ENCODE peak calls at places on chromosomes 2 and 18, in five cellular contexts. T is lower leg skin, J is body of pancreas, G is K562, S is HepG2. E is an unnamed sample.

GRCh38 chr18:53416985-53417384 is 807.5 kb downstream of the MBD2 start:
- DNase-seq in T (no peak), J (no peak), G (no peak), S (no peak), E (no peak)

GRCh38 chr18:66013976-66014375 is 263.2 kb downstream of the CDH7 start:
- DNase-seq in T (no peak), J (no peak), G (no peak), S (no peak), E (no peak)

GRCh38 chr18:62165583-62165982 is 21.3 kb downstream of the PIGN start:
- DNase-seq in T (no peak), J (no peak), G (no peak), S (no peak), E (no peak)

GRCh38 chr18:6146309-6146661 is 251.0 kb upstream of the TMEM200C start:
- DNase-seq in T (no peak), J (no peak), G (no peak), S (no peak), E (no peak)

GRCh38 chr2:129936334-129936934 is 43.0 kb upstream of the RAB6C start:
- DNase-seq in T (peak; percentile 90), J (peak; percentile 67), G (peak; percentile 40), S (peak; percentile 54), E (no peak)

GRCh38 chr18:48535956-48536355 is 2.9 kb upstream of the CTIF start:
- DNase-seq in T (peak; percentile 63), J (no peak), G (no peak), S (no peak), E (no peak)

GRCh38 chr2:44257781-44258180 is 17.5 kb upstream of the SLC3A1 start:
- DNase-seq in T (no peak), J (no peak), G (no peak), S (no peak), E (no peak)

GRCh38 chr18:63626431-63626830 is 17.6 kb downstream of the SERPINB4 start:
- DNase-seq in T (no peak), J (no peak), G (no peak), S (no peak), E (no peak)

GRCh38 chr2:235951980-235952379 is 216.2 kb downstream of the GBX2 start:
- DNase-seq in T (no peak), J (no peak), G (no peak), S (no peak), E (no peak)

GRCh38 chr2:79638410-79638809 is 125.6 kb downstream of the CTNNA2 start:
- DNase-seq in T (no peak), J (no peak), G (no peak), S (no peak), E (no peak)

GRCh38 chr2:620456-621302 is 56.5 kb downstream of the TMEM18 start:
- DNase-seq in T (peak; percentile 57), J (no peak), G (no peak), S (no peak), E (no peak)

GRCh38 chr2:193668557-193669323 is 1474.0 kb upstream of the TMEFF2 start:
- DNase-seq in T (no peak), J (no peak), G (no peak), S (no peak), E (no peak)

GRCh38 chr2:222774941-222775340 is 85.9 kb upstream of the ACSL3 start:
- DNase-seq in T (no peak), J (no peak), G (no peak), S (peak; percentile 32), E (no peak)

GRCh38 chr2:46434851-46435273 is 44.5 kb upstream of the TMEM247 start:
- DNase-seq in T (no peak), J (no peak), G (no peak), S (peak; percentile 88), E (no peak)

GRCh38 chr2:25213229-25213628 is 44.8 kb upstream of the POMC start:
- DNase-seq in T (no peak), J (no peak), G (no peak), S (no peak), E (no peak)

GRCh38 chr2:227370791-227371312 is 8.3 kb downstream of the TM4SF20 start:
- DNase-seq in T (no peak), J (no peak), G (no peak), S (peak; percentile 33), E (no peak)
- TF ChIP-seq POLR2A in T (no peak), J (no peak), G (no peak), S (no peak), E (no peak)

GRCh38 chr2:106876699-106877098 is 9.3 kb downstream of the ST6GAL2 start:
- DNase-seq in T (peak; percentile 14), J (no peak), G (no peak), S (no peak), E (no peak)

GRCh38 chr2:106882658-106883057 is 3.3 kb downstream of the ST6GAL2 start:
- DNase-seq in T (peak; percentile 46), J (no peak), G (no peak), S (no peak), E (no peak)

GRCh38 chr2:106878206-106878605 is 7.8 kb downstream of the ST6GAL2 start:
- DNase-seq in T (peak; percentile 60), J (no peak), G (no peak), S (no peak), E (no peak)
- TF ChIP-seq POLR2A in T (no peak), J (no peak), G (no peak), S (no peak), E (no peak)

GRCh38 chr2:191690327-191690726 is 12.4 kb downstream of the NABP1 start:
- DNase-seq in T (no peak), J (no peak), G (no peak), S (no peak), E (no peak)
- TF ChIP-seq POLR2A in T (no peak), J (no peak), G (no peak), S (no peak), E (no peak)

GRCh38 chr2:37619230-37619956 is 52.0 kb downstream of the CDC42EP3 start:
- DNase-seq in T (no peak), J (no peak), G (no peak), S (no peak), E (no peak)

GRCh38 chr2:37615808-37616673 is 55.4 kb downstream of the CDC42EP3 start:
- DNase-seq in T (peak; percentile 90), J (no peak), G (no peak), S (no peak), E (no peak)

GRCh38 chr2:37618326-37618725 is 53.1 kb downstream of the CDC42EP3 start:
- DNase-seq in T (no peak), J (no peak), G (no peak), S (no peak), E (no peak)

GRCh38 chr2:37616674-37616999 is 54.8 kb downstream of the CDC42EP3 start:
- DNase-seq in T (no peak), J (no peak), G (peak; percentile 41), S (no peak), E (no peak)

GRCh38 chr2:37617119-37617892 is 54.1 kb downstream of the CDC42EP3 start:
- DNase-seq in T (no peak), J (no peak), G (no peak), S (no peak), E (no peak)
- TF ChIP-seq POLR2A in T (no peak), J (no peak), G (no peak), S (no peak), E (no peak)

GRCh38 chr2:109061736-109062557 is 67.1 kb upstream of the SH3RF3 start:
- DNase-seq in T (peak; percentile 72), J (no peak), G (no peak), S (no peak), E (no peak)
- TF ChIP-seq POLR2A in T (no peak), J (no peak), G (no peak), S (no peak), E (no peak)

GRCh38 chr2:234494361-234495075 is 2.4 kb downstream of the ARL4C start:
- DNase-seq in T (peak; percentile 71), J (no peak), G (no peak), S (no peak), E (peak; percentile 53)
- TF ChIP-seq POLR2A in T (no peak), J (no peak), G (no peak), S (no peak), E (no peak)

GRCh38 chr2:64525323-64525625 is 1.1 kb downstream of the AFTPH start:
- DNase-seq in T (no peak), J (no peak), G (peak; percentile 18), S (peak; percentile 28), E (no peak)

GRCh38 chr2:64524604-64525322 is 635 bp downstream of the AFTPH start:
- DNase-seq in T (peak; percentile 88), J (peak; percentile 46), G (no peak), S (peak; percentile 30), E (no peak)

GRCh38 chr2:64526034-64526433 is 1.9 kb downstream of the AFTPH start:
- DNase-seq in T (no peak), J (no peak), G (no peak), S (no peak), E (no peak)

GRCh38 chr2:64522843-64523428 is 1.2 kb upstream of the AFTPH start:
- DNase-seq in T (peak; percentile 90), J (peak; percentile 74), G (peak; percentile 36), S (peak; percentile 83), E (peak; percentile 46)

GRCh38 chr2:64523667-64524603 is at the start of gene AFTPH:
- DNase-seq in T (peak; percentile 100), J (peak; percentile 99), G (peak; percentile 99), S (peak; percentile 99), E (peak; percentile 98)
- TF ChIP-seq POLR2A in T (no peak), J (peak; percentile 98), G (peak; percentile 83), S (peak; percentile 82), E (peak; percentile 43)

DNA sequence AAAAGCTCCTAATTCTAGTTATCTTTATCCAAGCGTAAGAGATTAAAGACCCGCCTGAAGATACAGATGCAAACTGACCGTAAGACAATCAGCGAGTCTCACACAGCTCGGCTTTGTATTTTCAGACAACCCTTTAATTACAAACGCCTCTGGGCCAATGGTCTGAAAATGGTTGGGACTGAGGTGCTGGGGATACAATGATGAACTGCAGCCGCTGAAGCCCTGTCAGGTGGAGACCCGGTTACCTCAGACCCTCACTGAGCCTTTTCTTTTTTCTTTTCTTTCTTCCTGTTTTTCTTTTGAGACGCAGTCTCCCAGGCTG is 711 bp upstream of the CFAP36 start:
- DNase-seq in T (no peak), J (no peak), G (peak; percentile 25), S (peak; percentile 12), E (no peak)
- TF ChIP-seq POLR2A in T (no peak), J (no peak), G (no peak), S (peak; percentile 2), E (no peak)

E was measured in H54.